ENCODE peak calls at places on chromosomes 1 and 21, in nine cellular contexts. O is EL; P is CD8-positive, alpha-beta memory T cell; Z is kidney glomerular epithelial cell; C is BJ; E is tibial nerve; Y is stimulated activated CD8-positive, alpha-beta memory T cell treated with anti-CD3 and anti-CD28 coated beads, Interleukin-7, amount 100 ng/mL, for 1 hour; S is NCI-H1105; M is activated naive CD4-positive, alpha-beta T cell treated with Interleukin-2 at 50 U/mL for 16 hours. L is an unnamed sample.

GRCh38 chr21:45612096-45613019 is 31.2 kb upstream of the PCBP3 start:
- DNase-seq in O (peak), P (no peak), Z (no peak), C (peak), E (no peak), Y (no peak), S (no peak), M (no peak), L (no peak)

GRCh38 chr1:95003433-95003738 is 69.4 kb downstream of the ALG14 start:
- DNase-seq in O (peak), P (no peak), Z (no peak), C (no peak), E (no peak), Y (no peak), S (no peak), M (no peak), L (no peak)

GRCh38 chr1:79364896-79365295 is 358.4 kb upstream of the ADGRL4 start:
- DNase-seq in O (peak), P (no peak), Z (no peak), C (no peak), E (no peak), Y (no peak), S (no peak), M (no peak), L (no peak)

GRCh38 chr1:155208406-155208655 is 164 bp upstream of the MTX1 start:
- DNase-seq in O (no peak), P (no peak), Z (no peak), C (no peak), E (peak), Y (no peak), S (no peak), M (no peak), L (no peak)

GRCh38 chr1:194338241-194338948 is 1152.0 kb upstream of the B3GALT2 start:
- DNase-seq in O (peak), P (no peak), Z (no peak), C (no peak), E (no peak), Y (no peak), S (no peak), M (no peak), L (no peak)

GRCh38 chr1:45953934-45954333 is 150.5 kb downstream of the MAST2 start:
- DNase-seq in O (peak), P (no peak), Z (no peak), C (no peak), E (no peak), Y (no peak), S (no peak), M (no peak), L (no peak)

GRCh38 chr1:215568287-215568692 is 1.2 kb downstream of the KCTD3 start:
- DNase-seq in O (peak), P (no peak), Z (peak), C (no peak), E (peak), Y (no peak), S (peak), M (no peak), L (no peak)

GRCh38 chr1:71462247-71462646 is 381.4 kb upstream of the ZRANB2 start:
- DNase-seq in O (no peak), P (no peak), Z (no peak), C (no peak), E (no peak), Y (no peak), S (no peak), M (no peak), L (no peak)

GRCh38 chr1:27632387-27633297 is 2.3 kb downstream of the FGR start:
- DNase-seq in O (no peak), P (no peak), Z (no peak), C (no peak), E (no peak), Y (no peak), S (no peak), M (peak), L (no peak)

GRCh38 chr21:35257413-35257812 is 208.3 kb upstream of the RUNX1 start:
- DNase-seq in O (peak), P (no peak), Z (peak), C (no peak), E (peak), Y (no peak), S (no peak), M (no peak), L (peak)

GRCh38 chr1:202235856-202236837 is 42.5 kb downstream of the LGR6 start:
- DNase-seq in O (peak), P (peak), Z (peak), C (peak), E (peak), Y (peak), S (peak), M (peak), L (no peak)

GRCh38 chr1:205355054-205355453 is 1.7 kb downstream of the KLHDC8A start:
- DNase-seq in O (peak), P (no peak), Z (no peak), C (no peak), E (no peak), Y (no peak), S (no peak), M (no peak), L (no peak)

GRCh38 chr1:159983681-159984080 is 29.6 kb upstream of the SLAMF9 start:
- DNase-seq in O (no peak), P (no peak), Z (no peak), C (no peak), E (no peak), Y (no peak), S (no peak), M (no peak), L (no peak)

GRCh38 chr1:1437904-1438376 is 2.5 kb downstream of the VWA1 start:
- DNase-seq in O (peak), P (no peak), Z (peak), C (no peak), E (no peak), Y (no peak), S (no peak), M (no peak), L (no peak)

GRCh38 chr21:32055305-32055704 is 182.5 kb downstream of the HUNK start:
- DNase-seq in O (no peak), P (no peak), Z (no peak), C (no peak), E (no peak), Y (no peak), S (no peak), M (no peak), L (no peak)

GRCh38 chr1:225689882-225690459 is 37.0 kb upstream of the ENAH start:
- DNase-seq in O (peak), P (no peak), Z (no peak), C (no peak), E (no peak), Y (no peak), S (no peak), M (no peak), L (no peak)

GRCh38 chr1:205769641-205770365 is 5.5 kb downstream of the RAB29 start:
- DNase-seq in O (peak), P (no peak), Z (no peak), C (no peak), E (no peak), Y (no peak), S (no peak), M (no peak), L (no peak)

GRCh38 chr1:211581521-211581920 is 2.6 kb upstream of the SLC30A1 start:
- DNase-seq in O (peak), P (no peak), Z (no peak), C (peak), E (no peak), Y (no peak), S (no peak), M (no peak), L (no peak)

GRCh38 chr1:207286747-207287528 is 34.5 kb upstream of the CD55 start:
- DNase-seq in O (no peak), P (no peak), Z (no peak), C (peak), E (no peak), Y (no peak), S (no peak), M (no peak), L (no peak)

GRCh38 chr1:39919545-39919944 is 17.8 kb upstream of the MYCL start:
- DNase-seq in O (peak), P (peak), Z (peak), C (no peak), E (no peak), Y (no peak), S (peak), M (peak), L (peak)

GRCh38 chr1:167820684-167821355 is 93.1 kb downstream of the ADCY10 start:
- DNase-seq in O (no peak), P (no peak), Z (no peak), C (no peak), E (no peak), Y (no peak), S (no peak), M (no peak), L (no peak)

GRCh38 chr1:225931270-225932129 is 7.5 kb upstream of the PYCR2 start:
- DNase-seq in O (no peak), P (no peak), Z (no peak), C (no peak), E (no peak), Y (no peak), S (no peak), M (no peak), L (no peak)

GRCh38 chr1:91335607-91336006 is 69.0 kb downstream of the HFM1 start:
- DNase-seq in O (no peak), P (no peak), Z (no peak), C (no peak), E (no peak), Y (no peak), S (no peak), M (no peak), L (no peak)

GRCh38 chr1:223748773-223749733 is 36.7 kb downstream of the CAPN2 start:
- DNase-seq in O (peak), P (peak), Z (peak), C (no peak), E (peak), Y (peak), S (no peak), M (peak), L (no peak)

GRCh38 chr21:24456358-24456757 is 1150.9 kb downstream of the MRPL39 start:
- DNase-seq in O (no peak), P (no peak), Z (no peak), C (no peak), E (no peak), Y (no peak), S (no peak), M (no peak), L (no peak)

GRCh38 chr1:1345860-1346500 is 3.2 kb downstream of the DVL1 start:
- DNase-seq in O (no peak), P (no peak), Z (no peak), C (no peak), E (no peak), Y (no peak), S (no peak), M (no peak), L (no peak)

GRCh38 chr1:240539031-240539430 is 72.9 kb downstream of the GREM2 start:
- DNase-seq in O (no peak), P (no peak), Z (no peak), C (no peak), E (no peak), Y (no peak), S (no peak), M (no peak), L (no peak)

GRCh38 chr1:78038491-78038939 is 7.3 kb upstream of the GIPC2 start:
- DNase-seq in O (peak), P (no peak), Z (no peak), C (no peak), E (no peak), Y (no peak), S (no peak), M (no peak), L (no peak)

GRCh38 chr1:84096121-84096635 is 47.9 kb upstream of the PRKACB start:
- DNase-seq in O (peak), P (no peak), Z (no peak), C (no peak), E (no peak), Y (no peak), S (no peak), M (no peak), L (no peak)

GRCh38 chr1:192100686-192101468 is 57.4 kb upstream of the RGS18 start:
- DNase-seq in O (peak), P (no peak), Z (no peak), C (no peak), E (no peak), Y (no peak), S (no peak), M (no peak), L (no peak)

GRCh38 chr1:68217060-68217554 is 15.2 kb downstream of the WLS start:
- DNase-seq in O (no peak), P (no peak), Z (no peak), C (no peak), E (no peak), Y (no peak), S (no peak), M (no peak), L (no peak)

GRCh38 chr1:7299329-7299799 is 471.7 kb upstream of the VAMP3 start:
- DNase-seq in O (peak), P (no peak), Z (peak), C (peak), E (peak), Y (no peak), S (no peak), M (no peak), L (no peak)

GRCh38 chr1:47611992-47612391 is 174.1 kb downstream of the FOXD2 start:
- DNase-seq in O (no peak), P (no peak), Z (no peak), C (no peak), E (no peak), Y (no peak), S (no peak), M (no peak), L (no peak)

GRCh38 chr1:9195651-9196050 is 38.9 kb upstream of the H6PD start:
- DNase-seq in O (no peak), P (no peak), Z (no peak), C (no peak), E (no peak), Y (no peak), S (no peak), M (no peak), L (no peak)

GRCh38 chr1:41328011-41328615 is 33.1 kb upstream of the FOXO6 start:
- DNase-seq in O (no peak), P (no peak), Z (no peak), C (no peak), E (no peak), Y (no peak), S (no peak), M (no peak), L (no peak)

L was measured in DMS79.